ENCODE peak calls at places on chromosomes 11 and 22, in eight cellular contexts. Z, P, Y, N, V, J, I and S are unnamed samples.

GRCh38 chr11:76628408-76628947 is 42.1 kb downstream of the LRRC32 start:
- DNase-seq in Z (no peak), P (no peak), Y (no peak), N (peak; percentile 62), V (no peak), J (no peak), I (no peak), S (no peak)

GRCh38 chr22:23384899-23385298 is 195.2 kb downstream of the IGLL1 start:
- DNase-seq in Z (no peak), P (no peak), Y (no peak), N (peak; percentile 61), V (no peak), J (no peak), I (no peak), S (no peak)

GRCh38 chr11:122814401-122814800 is 23.9 kb upstream of the CRTAM start:
- DNase-seq in Z (no peak), P (no peak), Y (no peak), N (no peak), V (no peak), J (no peak), I (no peak), S (no peak)

GRCh38 chr22:28885939-28886338 is 2.6 kb downstream of the ZNRF3 start:
- DNase-seq in Z (peak; percentile 44), P (no peak), Y (no peak), N (no peak), V (peak; percentile 54), J (no peak), I (peak; percentile 68), S (no peak)

GRCh38 chr11:45974806-45975205 is 52.4 kb downstream of the LARGE2 start:
- DNase-seq in Z (no peak), P (no peak), Y (no peak), N (no peak), V (no peak), J (no peak), I (no peak), S (no peak)

GRCh38 chr11:110121204-110121603 is 28.0 kb downstream of the ZC3H12C start:
- DNase-seq in Z (no peak), P (no peak), Y (peak; percentile 40), N (no peak), V (no peak), J (no peak), I (no peak), S (no peak)

GRCh38 chr11:208917-209260 is 1.4 kb downstream of the RIC8A start:
- DNase-seq in Z (no peak), P (no peak), Y (no peak), N (peak; percentile 70), V (no peak), J (no peak), I (no peak), S (no peak)

GRCh38 chr22:20130739-20131592 is 638 bp upstream of the ZDHHC8 start:
- DNase-seq in Z (peak; percentile 86), P (peak; percentile 92), Y (peak; percentile 92), N (peak; percentile 93), V (peak; percentile 90), J (peak; percentile 77), I (peak; percentile 80), S (no peak)

GRCh38 chr22:31604746-31605705 is 57.0 kb downstream of the PISD start:
- DNase-seq in Z (no peak), P (peak; percentile 28), Y (no peak), N (no peak), V (no peak), J (no peak), I (no peak), S (no peak)

GRCh38 chr22:29477919-29478318 is 2.1 kb upstream of the NEFH start:
- DNase-seq in Z (no peak), P (no peak), Y (peak; percentile 29), N (no peak), V (no peak), J (no peak), I (no peak), S (no peak)

GRCh38 chr11:125454047-125454446 is 42.0 kb downstream of the FEZ1 start:
- DNase-seq in Z (no peak), P (no peak), Y (no peak), N (no peak), V (no peak), J (no peak), I (no peak), S (no peak)

GRCh38 chr11:32137263-32137662 is 46.4 kb downstream of the RCN1 start:
- DNase-seq in Z (no peak), P (no peak), Y (no peak), N (no peak), V (peak; percentile 63), J (no peak), I (no peak), S (no peak)

GRCh38 chr22:27224485-27225364 is 567.3 kb downstream of the MIAT start:
- DNase-seq in Z (no peak), P (no peak), Y (no peak), N (no peak), V (peak; percentile 53), J (no peak), I (peak; percentile 30), S (no peak)

GRCh38 chr11:123122341-123122740 is 60.4 kb upstream of the HSPA8 start:
- DNase-seq in Z (no peak), P (no peak), Y (peak; percentile 57), N (peak; percentile 89), V (peak; percentile 66), J (no peak), I (no peak), S (no peak)

GRCh38 chr11:16792426-16792825 is 54.0 kb downstream of the C11orf58 start:
- DNase-seq in Z (no peak), P (no peak), Y (no peak), N (no peak), V (no peak), J (no peak), I (no peak), S (no peak)

GRCh38 chr22:26259510-26259909 is 90.2 kb downstream of the SEZ6L start:
- DNase-seq in Z (peak; percentile 27), P (no peak), Y (peak; percentile 13), N (no peak), V (peak; percentile 57), J (no peak), I (no peak), S (peak; percentile 67)

GRCh38 chr11:6612816-6613136 is 760 bp upstream of the TAF10 start:
- DNase-seq in Z (peak; percentile 70), P (no peak), Y (no peak), N (no peak), V (no peak), J (no peak), I (peak; percentile 74), S (no peak)

GRCh38 chr22:20315337-20316216 is 4.3 kb downstream of the DGCR6L start:
- DNase-seq in Z (no peak), P (no peak), Y (no peak), N (peak; percentile 41), V (no peak), J (no peak), I (peak; percentile 14), S (no peak)

GRCh38 chr11:118921929-118922744 is 3.6 kb downstream of the BCL9L start:
- DNase-seq in Z (peak; percentile 84), P (peak; percentile 87), Y (peak; percentile 97), N (peak; percentile 94), V (peak; percentile 91), J (no peak), I (peak; percentile 87), S (no peak)

GRCh38 chr22:43862074-43862881 is at the start of gene SULT4A1:
- DNase-seq in Z (no peak), P (no peak), Y (no peak), N (no peak), V (peak; percentile 76), J (no peak), I (no peak), S (peak; percentile 30)

GRCh38 chr11:70476669-70477068 is 78.3 kb downstream of the CTTN start:
- DNase-seq in Z (no peak), P (peak; percentile 23), Y (peak; percentile 77), N (no peak), V (no peak), J (no peak), I (no peak), S (no peak)

DNA sequence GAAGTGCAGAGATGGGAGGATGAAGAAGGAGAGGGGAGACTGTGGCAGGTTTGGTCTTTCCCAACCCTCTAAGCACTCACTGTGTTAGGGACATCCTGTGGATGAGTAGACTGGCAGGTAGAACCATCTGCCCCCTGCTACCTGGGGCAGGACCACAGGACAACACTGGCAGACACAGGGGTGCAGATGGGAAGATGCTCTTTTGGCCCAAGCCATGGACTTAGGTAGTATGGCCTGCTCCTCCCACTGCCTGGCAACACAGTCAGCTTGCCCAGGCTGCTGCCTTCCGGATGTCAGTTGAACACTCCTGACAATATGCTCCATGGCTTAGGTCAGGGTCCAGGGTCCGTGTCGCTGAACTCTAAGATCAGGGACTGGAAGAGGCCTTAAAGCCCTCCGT is 140.7 kb upstream of the NAV2 start:
- DNase-seq in Z (no peak), P (no peak), Y (no peak), N (no peak), V (no peak), J (no peak), I (no peak), S (no peak)
- H3K4me1 ChIP-seq in Z (no peaks in the 10 kb centered on the region), P (peaks cover 23% of the 10 kb centered on the region), Y (no peaks in the 10 kb centered on the region), N (peaks cover 20% of the 10 kb centered on the region), V (peaks cover 4% of the 10 kb centered on the region), J (no peaks in the 10 kb centered on the region), I (no peaks in the 10 kb centered on the region), S (no peaks in the 10 kb centered on the region)

GRCh38 chr11:63536669-63537292 is at the start of gene PLAAT4:
- DNase-seq in Z (peak; percentile 57), P (no peak), Y (peak; percentile 55), N (peak; percentile 65), V (peak; percentile 50), J (peak; percentile 42), I (peak; percentile 46), S (no peak)
- H3K4me1 ChIP-seq in Z (peaks cover 19% of the 10 kb centered on the region), P (peaks cover 55% of the 10 kb centered on the region), Y (no peaks in the 10 kb centered on the region), N (peaks cover 7% of the 10 kb centered on the region), V (peaks cover 12% of the 10 kb centered on the region), J (peaks cover 79% of the 10 kb centered on the region), I (peaks cover 10% of the 10 kb centered on the region), S (peaks cover 5% of the 10 kb centered on the region)

DNA sequence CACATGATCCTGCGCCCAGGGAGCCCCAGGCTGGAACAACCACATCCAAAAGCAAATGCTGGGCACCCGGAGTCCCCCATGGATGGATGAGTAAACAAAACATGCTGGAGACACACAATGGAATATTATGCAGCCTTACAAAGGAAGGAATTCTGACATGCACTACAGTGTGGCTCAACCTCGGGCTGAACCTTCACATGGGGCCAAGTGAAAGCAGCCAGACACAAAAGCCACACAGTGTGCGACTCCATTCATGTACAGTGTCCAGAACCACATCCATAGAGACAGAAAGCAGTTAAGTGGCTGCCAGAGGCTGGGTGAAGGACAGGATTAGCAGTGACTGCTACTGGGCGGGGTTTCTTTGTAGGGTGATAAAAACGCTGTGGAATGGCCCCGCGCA is 10.1 kb downstream of the POLR3H start:
- DNase-seq in Z (no peak), P (no peak), Y (no peak), N (no peak), V (no peak), J (no peak), I (no peak), S (no peak)
- H3K4me1 ChIP-seq in Z (no peaks in the 10 kb centered on the region), P (no peaks in the 10 kb centered on the region), Y (no peaks in the 10 kb centered on the region), N (no peaks in the 10 kb centered on the region), V (no peaks in the 10 kb centered on the region), J (no peaks in the 10 kb centered on the region), I (no peaks in the 10 kb centered on the region), S (peaks cover 18% of the 10 kb centered on the region)

DNA sequence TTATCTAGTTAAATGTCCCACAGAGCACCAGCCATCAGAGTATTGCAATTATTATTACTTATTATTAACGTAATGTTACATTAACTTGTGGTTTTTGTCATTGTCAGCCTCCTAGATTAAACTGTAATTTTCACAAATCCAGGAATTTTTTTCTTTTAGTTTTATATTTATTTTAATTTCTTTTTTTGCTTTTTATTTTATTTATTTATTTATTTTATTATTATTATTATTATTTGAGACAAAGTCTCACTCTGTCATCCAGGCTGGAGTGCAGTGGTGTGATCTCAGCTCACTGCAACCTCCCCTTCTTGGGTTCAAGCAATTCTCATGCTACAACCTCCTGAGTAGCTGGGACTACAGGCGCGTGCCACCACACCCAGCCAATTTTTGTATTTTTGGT is 202.9 kb upstream of the LUZP2 start:
- DNase-seq in Z (no peak), P (no peak), Y (no peak), N (no peak), V (no peak), J (no peak), I (no peak), S (no peak)
- H3K4me1 ChIP-seq in Z (no peaks in the 10 kb centered on the region), P (no peaks in the 10 kb centered on the region), Y (no peaks in the 10 kb centered on the region), N (no peaks in the 10 kb centered on the region), V (no peaks in the 10 kb centered on the region), J (no peaks in the 10 kb centered on the region), I (no peaks in the 10 kb centered on the region), S (no peaks in the 10 kb centered on the region)